ENCODE peak calls at places on chromosomes 7 and 10, in nine cellular contexts. One of them, this sample, is unnamed.

GRCh38 chr10:14296081-14296709 is 34.5 kb downstream of the FRMD4A start:
- DNase-seq in sciatic nerve: no peak
- DNase-seq in HFF-Myc: no peak
- DNase-seq in Right ventricle myocardium superior: no peak
- DNase-seq in psoas muscle: no peak
- DNase-seq in astrocyte: peak
- DNase-seq in lower lobe of right lung: no peak
- DNase-seq in NT2/D1: no peak
- DNase-seq in upper lobe of left lung: no peak
- DNase-seq in this sample: no peak

GRCh38 chr7:919114-919442 is 35.4 kb downstream of the ADAP1 start:
- DNase-seq in lower lobe of right lung: peak
- DNase-seq in NT2/D1: no peak
- DNase-seq in astrocyte: no peak
- DNase-seq in upper lobe of left lung: peak
- DNase-seq in HFF-Myc: no peak
- DNase-seq in psoas muscle: peak
- DNase-seq in Right ventricle myocardium superior: no peak
- DNase-seq in sciatic nerve: no peak
- DNase-seq in this sample: no peak

GRCh38 chr7:133724694-133725093 is 402.4 kb upstream of the LRGUK start:
- DNase-seq in upper lobe of left lung: no peak
- DNase-seq in NT2/D1: no peak
- DNase-seq in astrocyte: no peak
- DNase-seq in lower lobe of right lung: no peak
- DNase-seq in psoas muscle: no peak
- DNase-seq in HFF-Myc: no peak
- DNase-seq in sciatic nerve: no peak
- DNase-seq in Right ventricle myocardium superior: no peak
- DNase-seq in this sample: no peak

GRCh38 chr10:122056431-122057094 is 67.6 kb downstream of the TACC2 start:
- DNase-seq in sciatic nerve: no peak
- DNase-seq in lower lobe of right lung: no peak
- DNase-seq in NT2/D1: no peak
- DNase-seq in upper lobe of left lung: no peak
- DNase-seq in Right ventricle myocardium superior: no peak
- DNase-seq in HFF-Myc: no peak
- DNase-seq in astrocyte: no peak
- DNase-seq in psoas muscle: no peak
- DNase-seq in this sample: no peak

GRCh38 chr7:143407296-143408246 is 1.1 kb downstream of the EPHA1 start:
- DNase-seq in astrocyte: no peak
- DNase-seq in sciatic nerve: no peak
- DNase-seq in psoas muscle: no peak
- DNase-seq in NT2/D1: no peak
- DNase-seq in lower lobe of right lung: no peak
- DNase-seq in upper lobe of left lung: no peak
- DNase-seq in Right ventricle myocardium superior: no peak
- DNase-seq in HFF-Myc: no peak
- DNase-seq in this sample: no peak

GRCh38 chr10:86301971-86302370 is 64.6 kb downstream of the GRID1 start:
- DNase-seq in lower lobe of right lung: no peak
- DNase-seq in upper lobe of left lung: no peak
- DNase-seq in psoas muscle: no peak
- DNase-seq in Right ventricle myocardium superior: no peak
- DNase-seq in HFF-Myc: no peak
- DNase-seq in sciatic nerve: peak
- DNase-seq in astrocyte: no peak
- DNase-seq in NT2/D1: no peak
- DNase-seq in this sample: no peak

GRCh38 chr10:112792487-112793196 is 157.4 kb upstream of the TCF7L2 start:
- DNase-seq in Right ventricle myocardium superior: peak
- DNase-seq in sciatic nerve: no peak
- DNase-seq in lower lobe of right lung: no peak
- DNase-seq in psoas muscle: peak
- DNase-seq in NT2/D1: no peak
- DNase-seq in HFF-Myc: no peak
- DNase-seq in upper lobe of left lung: no peak
- DNase-seq in astrocyte: peak
- DNase-seq in this sample: no peak

GRCh38 chr10:26911811-26912461 is 51.2 kb upstream of the ABI1 start:
- DNase-seq in lower lobe of right lung: no peak
- DNase-seq in NT2/D1: no peak
- DNase-seq in psoas muscle: no peak
- DNase-seq in HFF-Myc: no peak
- DNase-seq in Right ventricle myocardium superior: no peak
- DNase-seq in upper lobe of left lung: no peak
- DNase-seq in sciatic nerve: no peak
- DNase-seq in astrocyte: no peak
- DNase-seq in this sample: no peak

GRCh38 chr10:118571123-118571522 is 24.3 kb downstream of the PRLHR start:
- DNase-seq in psoas muscle: no peak
- DNase-seq in HFF-Myc: no peak
- DNase-seq in NT2/D1: no peak
- DNase-seq in sciatic nerve: no peak
- DNase-seq in astrocyte: no peak
- DNase-seq in Right ventricle myocardium superior: no peak
- DNase-seq in upper lobe of left lung: no peak
- DNase-seq in lower lobe of right lung: no peak
- DNase-seq in this sample: no peak

GRCh38 chr7:137890449-137890916 is 43.7 kb upstream of the DGKI start:
- DNase-seq in Right ventricle myocardium superior: no peak
- DNase-seq in upper lobe of left lung: no peak
- DNase-seq in psoas muscle: peak
- DNase-seq in HFF-Myc: no peak
- DNase-seq in sciatic nerve: no peak
- DNase-seq in astrocyte: no peak
- DNase-seq in lower lobe of right lung: no peak
- DNase-seq in NT2/D1: no peak
- DNase-seq in this sample: no peak

GRCh38 chr10:17386616-17387075 is 67.7 kb downstream of the ST8SIA6 start:
- DNase-seq in upper lobe of left lung: no peak
- DNase-seq in HFF-Myc: no peak
- DNase-seq in NT2/D1: peak
- DNase-seq in lower lobe of right lung: no peak
- DNase-seq in Right ventricle myocardium superior: peak
- DNase-seq in sciatic nerve: peak
- DNase-seq in astrocyte: no peak
- DNase-seq in psoas muscle: no peak
- DNase-seq in this sample: no peak

GRCh38 chr7:44505595-44505994 is 15.1 kb upstream of the NUDCD3 start:
- DNase-seq in astrocyte: no peak
- DNase-seq in psoas muscle: no peak
- DNase-seq in sciatic nerve: no peak
- DNase-seq in lower lobe of right lung: no peak
- DNase-seq in HFF-Myc: no peak
- DNase-seq in Right ventricle myocardium superior: no peak
- DNase-seq in NT2/D1: no peak
- DNase-seq in upper lobe of left lung: no peak
- DNase-seq in this sample: no peak

GRCh38 chr7:158040199-158040598 is 547.4 kb downstream of the PTPRN2 start:
- DNase-seq in astrocyte: no peak
- DNase-seq in lower lobe of right lung: no peak
- DNase-seq in psoas muscle: no peak
- DNase-seq in Right ventricle myocardium superior: peak
- DNase-seq in upper lobe of left lung: no peak
- DNase-seq in NT2/D1: no peak
- DNase-seq in sciatic nerve: no peak
- DNase-seq in HFF-Myc: no peak
- DNase-seq in this sample: no peak

GRCh38 chr7:9889557-9889956 is 1084.1 kb upstream of the PHF14 start:
- DNase-seq in NT2/D1: no peak
- DNase-seq in lower lobe of right lung: peak
- DNase-seq in upper lobe of left lung: no peak
- DNase-seq in HFF-Myc: no peak
- DNase-seq in Right ventricle myocardium superior: no peak
- DNase-seq in sciatic nerve: no peak
- DNase-seq in psoas muscle: no peak
- DNase-seq in astrocyte: no peak
- DNase-seq in this sample: no peak

GRCh38 chr7:28135296-28135695 is 45.3 kb downstream of the JAZF1 start:
- DNase-seq in Right ventricle myocardium superior: no peak
- DNase-seq in sciatic nerve: no peak
- DNase-seq in NT2/D1: no peak
- DNase-seq in lower lobe of right lung: no peak
- DNase-seq in astrocyte: no peak
- DNase-seq in psoas muscle: no peak
- DNase-seq in upper lobe of left lung: no peak
- DNase-seq in HFF-Myc: no peak
- DNase-seq in this sample: no peak

GRCh38 chr7:49848211-49848841 is 74.9 kb downstream of the VWC2 start:
- DNase-seq in HFF-Myc: no peak
- DNase-seq in sciatic nerve: no peak
- DNase-seq in astrocyte: no peak
- DNase-seq in lower lobe of right lung: no peak
- DNase-seq in NT2/D1: no peak
- DNase-seq in psoas muscle: no peak
- DNase-seq in upper lobe of left lung: no peak
- DNase-seq in Right ventricle myocardium superior: no peak
- DNase-seq in this sample: no peak

GRCh38 chr7:74477188-74477587 is 23.5 kb downstream of the GTF2IRD1 start:
- DNase-seq in NT2/D1: no peak
- DNase-seq in sciatic nerve: no peak
- DNase-seq in Right ventricle myocardium superior: no peak
- DNase-seq in HFF-Myc: no peak
- DNase-seq in psoas muscle: peak
- DNase-seq in lower lobe of right lung: peak
- DNase-seq in upper lobe of left lung: no peak
- DNase-seq in astrocyte: no peak
- DNase-seq in this sample: no peak

GRCh38 chr7:155665957-155666287 is 21.5 kb downstream of the RBM33 start:
- DNase-seq in lower lobe of right lung: no peak
- DNase-seq in HFF-Myc: peak
- DNase-seq in Right ventricle myocardium superior: no peak
- DNase-seq in astrocyte: peak
- DNase-seq in NT2/D1: no peak
- DNase-seq in sciatic nerve: no peak
- DNase-seq in psoas muscle: no peak
- DNase-seq in upper lobe of left lung: no peak
- DNase-seq in this sample: no peak

GRCh38 chr7:122550545-122550944 is 148.4 kb downstream of the RNF133 start:
- DNase-seq in upper lobe of left lung: no peak
- DNase-seq in astrocyte: peak
- DNase-seq in psoas muscle: no peak
- DNase-seq in sciatic nerve: no peak
- DNase-seq in NT2/D1: no peak
- DNase-seq in Right ventricle myocardium superior: no peak
- DNase-seq in lower lobe of right lung: no peak
- DNase-seq in HFF-Myc: no peak
- DNase-seq in this sample: no peak

GRCh38 chr7:74452748-74453320 is 872 bp upstream of the GTF2IRD1 start:
- DNase-seq in HFF-Myc: no peak
- DNase-seq in psoas muscle: peak
- DNase-seq in lower lobe of right lung: no peak
- DNase-seq in sciatic nerve: no peak
- DNase-seq in Right ventricle myocardium superior: no peak
- DNase-seq in NT2/D1: no peak
- DNase-seq in upper lobe of left lung: no peak
- DNase-seq in astrocyte: peak
- DNase-seq in this sample: no peak

GRCh38 chr7:108351715-108352114 is 104.5 kb downstream of the NRCAM start:
- DNase-seq in Right ventricle myocardium superior: no peak
- DNase-seq in lower lobe of right lung: no peak
- DNase-seq in astrocyte: no peak
- DNase-seq in psoas muscle: no peak
- DNase-seq in HFF-Myc: no peak
- DNase-seq in upper lobe of left lung: no peak
- DNase-seq in sciatic nerve: no peak
- DNase-seq in NT2/D1: no peak
- DNase-seq in this sample: no peak

GRCh38 chr7:8159595-8159994 is 102.4 kb downstream of the ICA1 start:
- DNase-seq in upper lobe of left lung: no peak
- DNase-seq in astrocyte: no peak
- DNase-seq in NT2/D1: no peak
- DNase-seq in sciatic nerve: no peak
- DNase-seq in HFF-Myc: no peak
- DNase-seq in Right ventricle myocardium superior: no peak
- DNase-seq in lower lobe of right lung: no peak
- DNase-seq in psoas muscle: no peak
- DNase-seq in this sample: no peak

GRCh38 chr10:77027141-77027540 is 610.5 kb downstream of the KCNMA1 start:
- DNase-seq in HFF-Myc: no peak
- DNase-seq in lower lobe of right lung: no peak
- DNase-seq in astrocyte: no peak
- DNase-seq in NT2/D1: no peak
- DNase-seq in psoas muscle: no peak
- DNase-seq in Right ventricle myocardium superior: no peak
- DNase-seq in upper lobe of left lung: no peak
- DNase-seq in sciatic nerve: no peak
- DNase-seq in this sample: no peak

GRCh38 chr7:151867912-151868804 is 8.8 kb downstream of the PRKAG2 start:
- DNase-seq in upper lobe of left lung: no peak
- DNase-seq in sciatic nerve: no peak
- DNase-seq in lower lobe of right lung: no peak
- DNase-seq in psoas muscle: peak
- DNase-seq in Right ventricle myocardium superior: peak
- DNase-seq in astrocyte: no peak
- DNase-seq in NT2/D1: no peak
- DNase-seq in HFF-Myc: no peak
- DNase-seq in this sample: no peak

GRCh38 chr10:114290038-114290437 is 51.0 kb downstream of the VWA2 start:
- DNase-seq in Right ventricle myocardium superior: no peak
- DNase-seq in upper lobe of left lung: peak
- DNase-seq in NT2/D1: no peak
- DNase-seq in lower lobe of right lung: no peak
- DNase-seq in psoas muscle: peak
- DNase-seq in sciatic nerve: peak
- DNase-seq in HFF-Myc: no peak
- DNase-seq in astrocyte: no peak
- DNase-seq in this sample: no peak

GRCh38 chr10:132754071-132754470 is 31.9 kb downstream of the NKX6-2 start:
- DNase-seq in upper lobe of left lung: peak
- DNase-seq in Right ventricle myocardium superior: no peak
- DNase-seq in sciatic nerve: no peak
- DNase-seq in lower lobe of right lung: no peak
- DNase-seq in astrocyte: no peak
- DNase-seq in psoas muscle: no peak
- DNase-seq in NT2/D1: no peak
- DNase-seq in HFF-Myc: no peak
- DNase-seq in this sample: no peak

GRCh38 chr10:127046975-127047877 is 142.0 kb downstream of the DOCK1 start:
- DNase-seq in HFF-Myc: no peak
- DNase-seq in psoas muscle: no peak
- DNase-seq in Right ventricle myocardium superior: no peak
- DNase-seq in lower lobe of right lung: no peak
- DNase-seq in upper lobe of left lung: no peak
- DNase-seq in NT2/D1: no peak
- DNase-seq in astrocyte: peak
- DNase-seq in sciatic nerve: no peak
- DNase-seq in this sample: no peak

GRCh38 chr7:112905413-112905812 is 115.2 kb upstream of the TMEM168 start:
- DNase-seq in NT2/D1: no peak
- DNase-seq in sciatic nerve: no peak
- DNase-seq in psoas muscle: no peak
- DNase-seq in upper lobe of left lung: no peak
- DNase-seq in lower lobe of right lung: no peak
- DNase-seq in HFF-Myc: no peak
- DNase-seq in Right ventricle myocardium superior: no peak
- DNase-seq in astrocyte: no peak
- DNase-seq in this sample: no peak

GRCh38 chr7:115449689-115450088 is 527.8 kb downstream of the MDFIC start:
- DNase-seq in Right ventricle myocardium superior: no peak
- DNase-seq in NT2/D1: no peak
- DNase-seq in astrocyte: no peak
- DNase-seq in sciatic nerve: no peak
- DNase-seq in upper lobe of left lung: no peak
- DNase-seq in lower lobe of right lung: no peak
- DNase-seq in psoas muscle: no peak
- DNase-seq in HFF-Myc: no peak
- DNase-seq in this sample: no peak

GRCh38 chr7:77335581-77335980 is 80.6 kb downstream of the GSAP start:
- DNase-seq in lower lobe of right lung: no peak
- DNase-seq in psoas muscle: no peak
- DNase-seq in upper lobe of left lung: no peak
- DNase-seq in NT2/D1: no peak
- DNase-seq in HFF-Myc: no peak
- DNase-seq in sciatic nerve: no peak
- DNase-seq in astrocyte: no peak
- DNase-seq in Right ventricle myocardium superior: no peak
- DNase-seq in this sample: no peak

GRCh38 chr7:36723951-36724664 is at the start of gene AOAH:
- DNase-seq in lower lobe of right lung: peak
- DNase-seq in sciatic nerve: peak
- DNase-seq in astrocyte: no peak
- DNase-seq in psoas muscle: peak
- DNase-seq in upper lobe of left lung: no peak
- DNase-seq in HFF-Myc: no peak
- DNase-seq in Right ventricle myocardium superior: peak
- DNase-seq in NT2/D1: no peak
- DNase-seq in this sample: peak